ENCODE peak calls at places on chromosome 18, in seven cellular contexts. K is heart left ventricle, E is aorta, M is SK-N-SH, T is Panc1, X is kidney, R is Peyer's patch. A is an unnamed sample.

GRCh38 chr18:60506682-60507081 is 134.1 kb upstream of the MC4R start:
- DNase-seq in K (no peak), E (no peak), M (peak; percentile 36), T (no peak), X (no peak), R (no peak), A (no peak)

GRCh38 chr18:23336072-23336471 is 117.0 kb upstream of the RIOK3 start:
- DNase-seq in K (no peak), E (no peak), M (no peak), T (no peak), X (no peak), R (no peak), A (no peak)

GRCh38 chr18:79378416-79379250 is 17.1 kb upstream of the NFATC1 start:
- DNase-seq in K (peak; percentile 82), E (peak; percentile 94), M (peak; percentile 67), T (no peak), X (peak; percentile 91), R (peak; percentile 88), A (peak; percentile 73)

GRCh38 chr18:5197032-5197434 is at the start of gene AKAIN1:
- DNase-seq in K (peak; percentile 48), E (peak; percentile 78), M (peak; percentile 60), T (no peak), X (peak; percentile 65), R (no peak), A (no peak)

GRCh38 chr18:56291229-56291796 is 347.1 kb downstream of the TXNL1 start:
- DNase-seq in K (no peak), E (no peak), M (no peak), T (no peak), X (no peak), R (no peak), A (no peak)

GRCh38 chr18:75198046-75198445 is 10.9 kb downstream of the PTGR3 start:
- DNase-seq in K (no peak), E (no peak), M (no peak), T (no peak), X (no peak), R (no peak), A (no peak)

GRCh38 chr18:34287825-34288224 is 63.1 kb upstream of the NOL4 start:
- DNase-seq in K (no peak), E (no peak), M (no peak), T (no peak), X (no peak), R (no peak), A (no peak)

GRCh38 chr18:4453712-4454547 is 1.2 kb downstream of the DLGAP1 start:
- DNase-seq in K (no peak), E (peak; percentile 74), M (peak; percentile 8), T (no peak), X (peak; percentile 66), R (peak; percentile 48), A (no peak)

GRCh38 chr18:48493856-48494255 is 45.0 kb upstream of the CTIF start:
- DNase-seq in K (no peak), E (no peak), M (no peak), T (no peak), X (no peak), R (no peak), A (no peak)

GRCh38 chr18:47795448-47795843 is 135.0 kb downstream of the SMAD2 start:
- DNase-seq in K (no peak), E (no peak), M (peak; percentile 40), T (no peak), X (no peak), R (no peak), A (no peak)

GRCh38 chr18:47209166-47209565 is 33.0 kb upstream of the IER3IP1 start:
- DNase-seq in K (no peak), E (no peak), M (no peak), T (no peak), X (no peak), R (no peak), A (no peak)

GRCh38 chr18:31156831-31157763 is 5.6 kb downstream of the DSC1 start:
- DNase-seq in K (no peak), E (no peak), M (no peak), T (no peak), X (no peak), R (no peak), A (no peak)

GRCh38 chr18:25299426-25299825 is 52.5 kb downstream of the ZNF521 start:
- DNase-seq in K (no peak), E (no peak), M (no peak), T (no peak), X (no peak), R (no peak), A (no peak)

DNA sequence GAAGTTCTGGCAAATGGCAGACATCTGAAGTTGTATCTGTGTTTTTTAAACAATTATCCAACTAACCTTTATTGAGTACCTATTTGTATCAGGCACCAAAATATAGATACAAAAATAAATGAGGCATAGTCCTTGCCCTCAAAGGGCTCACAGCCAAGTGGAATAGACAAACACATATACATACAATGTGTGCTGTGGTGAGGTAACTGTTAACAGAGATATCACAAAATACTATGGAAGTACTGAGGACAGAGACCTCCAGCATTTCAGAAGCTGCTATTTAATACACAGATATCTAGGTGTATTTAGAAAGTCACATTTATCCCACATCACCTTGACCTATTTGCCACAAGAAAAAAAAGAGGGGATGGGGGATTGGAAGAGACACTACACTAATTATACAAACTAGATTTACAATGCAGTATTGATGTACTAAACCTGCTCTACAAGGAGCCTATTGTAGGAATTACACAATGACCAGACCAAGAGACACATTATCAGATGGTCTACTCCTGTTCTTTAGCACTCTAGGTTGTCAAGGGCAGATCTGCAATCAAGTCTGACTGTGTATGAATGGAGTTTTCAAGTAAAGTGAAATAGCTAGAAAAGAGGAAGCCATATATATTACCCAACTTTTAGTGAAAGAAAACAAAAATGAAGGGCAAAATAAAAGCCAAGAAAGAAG is 62.2 kb downstream of the SPIRE1 start:
- DNase-seq in K (no peak), E (no peak), M (no peak), T (no peak), X (no peak), R (no peak), A (no peak)
- H3K27ac ChIP-seq in K (peak overlapping the region; percentile 10), E (no peak overlapping the region), M (no peak overlapping the region), T (peak overlapping the region; percentile 35), X (no peak overlapping the region), R (no peak overlapping the region), A (no peak overlapping the region)

GRCh38 chr18:44214396-44214795 is 466.3 kb upstream of the SETBP1 start:
- DNase-seq in K (no peak), E (no peak), M (no peak), T (no peak), X (no peak), R (no peak), A (no peak)

GRCh38 chr18:44213288-44213687 is 467.4 kb upstream of the SETBP1 start:
- DNase-seq in K (no peak), E (no peak), M (no peak), T (no peak), X (no peak), R (no peak), A (no peak)
- H3K4me3 ChIP-seq in K (no peak overlapping the region), E (no peak overlapping the region), M (no peak overlapping the region), T (no peak overlapping the region), X (no peak overlapping the region), R (no peak overlapping the region), A (no peak overlapping the region)

GRCh38 chr18:50737127-50737526 is 82.7 kb downstream of the MRO start:
- DNase-seq in K (no peak), E (no peak), M (no peak), T (no peak), X (no peak), R (no peak), A (no peak)
- H3K27ac ChIP-seq in K (no peak overlapping the region), E (no peak overlapping the region), M (no peak overlapping the region), T (no peak overlapping the region), X (no peak overlapping the region), R (no peak overlapping the region), A (no peak overlapping the region)

GRCh38 chr18:66079401-66079800 is 328.6 kb downstream of the CDH7 start:
- DNase-seq in K (no peak), E (no peak), M (no peak), T (no peak), X (no peak), R (no peak), A (no peak)

DNA sequence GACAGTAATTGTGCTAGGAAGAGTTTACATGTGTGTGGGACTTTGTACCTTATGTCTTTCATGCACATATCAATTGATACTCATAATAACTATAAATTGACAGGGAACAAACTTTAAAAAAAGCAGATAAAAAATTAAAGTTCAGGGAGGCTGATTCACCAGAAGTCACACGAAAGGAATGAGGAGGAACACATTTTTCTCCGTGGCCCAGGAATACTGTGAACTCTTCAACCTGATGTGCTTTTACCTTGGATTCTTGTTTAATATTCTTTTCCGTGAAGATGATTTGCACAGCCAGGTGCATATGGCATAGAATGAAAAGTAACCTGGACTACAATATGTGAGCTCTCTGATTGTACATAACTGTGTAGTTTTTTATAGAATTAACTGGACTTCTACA is 326.3 kb downstream of the CDH7 start:
- DNase-seq in K (no peak), E (no peak), M (no peak), T (no peak), X (no peak), R (no peak), A (no peak)
- H3K4me3 ChIP-seq in K (no peak overlapping the region), E (no peak overlapping the region), M (no peak overlapping the region), T (no peak overlapping the region), X (no peak overlapping the region), R (no peak overlapping the region), A (no peak overlapping the region)

GRCh38 chr18:3213231-3214059 is 6.3 kb downstream of the MYOM1 start:
- DNase-seq in K (no peak), E (no peak), M (peak; percentile 16), T (no peak), X (no peak), R (no peak), A (no peak)

GRCh38 chr18:3209859-3210569 is 9.8 kb downstream of the MYOM1 start:
- DNase-seq in K (no peak), E (no peak), M (no peak), T (no peak), X (no peak), R (no peak), A (no peak)

GRCh38 chr18:3212636-3213035 is 7.1 kb downstream of the MYOM1 start:
- DNase-seq in K (no peak), E (no peak), M (peak; percentile 54), T (no peak), X (no peak), R (no peak), A (no peak)

GRCh38 chr18:3214855-3215637 is 4.7 kb downstream of the MYOM1 start:
- DNase-seq in K (no peak), E (no peak), M (no peak), T (no peak), X (no peak), R (no peak), A (no peak)

GRCh38 chr18:3211236-3211992 is 8.4 kb downstream of the MYOM1 start:
- DNase-seq in K (peak; percentile 31), E (no peak), M (no peak), T (no peak), X (no peak), R (no peak), A (no peak)
- H3K27ac ChIP-seq in K (peak overlapping the region; percentile 91), E (no peak overlapping the region), M (peak overlapping the region; percentile 35), T (peak overlapping the region; percentile 19), X (no peak overlapping the region), R (peak overlapping the region; percentile 20), A (no peak overlapping the region)

GRCh38 chr18:72541871-72542690 is 2.1 kb downstream of the CBLN2 start:
- DNase-seq in K (peak; percentile 14), E (peak; percentile 67), M (peak; percentile 79), T (no peak), X (no peak), R (no peak), A (no peak)
- H3K4me3 ChIP-seq in K (no peak overlapping the region), E (no peak overlapping the region), M (peak overlapping the region; percentile 49), T (no peak overlapping the region), X (no peak overlapping the region), R (no peak overlapping the region), A (peak overlapping the region; percentile 30)